ENCODE peak calls at places on chromosomes 13 and 19, in four cellular contexts. One of them, this sample, is unnamed.

GRCh38 chr13:80400164-80400767 is 59.3 kb upstream of the SPRY2 start:
- DNase-seq in stimulated activated CD8-positive, alpha-beta memory T cell treated with anti-CD3 and anti-CD28 coated beads, Interleukin-4, amount 100 ng/mL, for 24 hours: no peak
- DNase-seq in left ventricle myocardium inferior: no peak
- DNase-seq in NCI-H1092: no peak
- DNase-seq in this sample: no peak

GRCh38 chr19:46955114-46955812 is 64.4 kb upstream of the NPAS1 start:
- DNase-seq in stimulated activated CD8-positive, alpha-beta memory T cell treated with anti-CD3 and anti-CD28 coated beads, Interleukin-4, amount 100 ng/mL, for 24 hours: no peak
- DNase-seq in left ventricle myocardium inferior: no peak
- DNase-seq in NCI-H1092: no peak
- DNase-seq in this sample: no peak

GRCh38 chr13:106802917-106803316 is 235.0 kb upstream of the ARGLU1 start:
- DNase-seq in NCI-H1092: no peak
- DNase-seq in stimulated activated CD8-positive, alpha-beta memory T cell treated with anti-CD3 and anti-CD28 coated beads, Interleukin-4, amount 100 ng/mL, for 24 hours: no peak
- DNase-seq in left ventricle myocardium inferior: no peak
- DNase-seq in this sample: no peak

GRCh38 chr13:23579886-23580706 is 9.9 kb downstream of the TNFRSF19 start:
- DNase-seq in left ventricle myocardium inferior: no peak
- DNase-seq in NCI-H1092: no peak
- DNase-seq in stimulated activated CD8-positive, alpha-beta memory T cell treated with anti-CD3 and anti-CD28 coated beads, Interleukin-4, amount 100 ng/mL, for 24 hours: no peak
- DNase-seq in this sample: no peak

GRCh38 chr19:14054721-14055120 is 7.2 kb downstream of the PALM3 start:
- DNase-seq in stimulated activated CD8-positive, alpha-beta memory T cell treated with anti-CD3 and anti-CD28 coated beads, Interleukin-4, amount 100 ng/mL, for 24 hours: no peak
- DNase-seq in NCI-H1092: no peak
- DNase-seq in left ventricle myocardium inferior: no peak
- DNase-seq in this sample: no peak

GRCh38 chr19:45278087-45278486 is 27.0 kb downstream of the MARK4 start:
- DNase-seq in left ventricle myocardium inferior: no peak
- DNase-seq in NCI-H1092: no peak
- DNase-seq in stimulated activated CD8-positive, alpha-beta memory T cell treated with anti-CD3 and anti-CD28 coated beads, Interleukin-4, amount 100 ng/mL, for 24 hours: no peak
- DNase-seq in this sample: no peak

GRCh38 chr13:41054212-41054877 is 7.0 kb upstream of the WBP4 start:
- DNase-seq in NCI-H1092: no peak
- DNase-seq in stimulated activated CD8-positive, alpha-beta memory T cell treated with anti-CD3 and anti-CD28 coated beads, Interleukin-4, amount 100 ng/mL, for 24 hours: no peak
- DNase-seq in left ventricle myocardium inferior: no peak
- DNase-seq in this sample: no peak

GRCh38 chr19:46602392-46603194 is 1.5 kb downstream of the CALM3 start:
- DNase-seq in NCI-H1092: no peak
- DNase-seq in left ventricle myocardium inferior: no peak
- DNase-seq in stimulated activated CD8-positive, alpha-beta memory T cell treated with anti-CD3 and anti-CD28 coated beads, Interleukin-4, amount 100 ng/mL, for 24 hours: peak; percentile 58
- DNase-seq in this sample: no peak

GRCh38 chr13:40271931-40272775 is 394.3 kb downstream of the FOXO1 start:
- DNase-seq in stimulated activated CD8-positive, alpha-beta memory T cell treated with anti-CD3 and anti-CD28 coated beads, Interleukin-4, amount 100 ng/mL, for 24 hours: peak; percentile 31
- DNase-seq in left ventricle myocardium inferior: peak; percentile 67
- DNase-seq in NCI-H1092: no peak
- DNase-seq in this sample: no peak

GRCh38 chr13:78409172-78409571 is 194.2 kb downstream of the POU4F1 start:
- DNase-seq in left ventricle myocardium inferior: no peak
- DNase-seq in stimulated activated CD8-positive, alpha-beta memory T cell treated with anti-CD3 and anti-CD28 coated beads, Interleukin-4, amount 100 ng/mL, for 24 hours: no peak
- DNase-seq in NCI-H1092: no peak
- DNase-seq in this sample: no peak

GRCh38 chr19:5060591-5061339 is 91.9 kb downstream of the KDM4B start:
- DNase-seq in stimulated activated CD8-positive, alpha-beta memory T cell treated with anti-CD3 and anti-CD28 coated beads, Interleukin-4, amount 100 ng/mL, for 24 hours: no peak
- DNase-seq in left ventricle myocardium inferior: no peak
- DNase-seq in NCI-H1092: no peak
- DNase-seq in this sample: no peak

GRCh38 chr19:48637948-48638830 is 1.0 kb upstream of the DBP start:
- DNase-seq in NCI-H1092: peak; percentile 74
- DNase-seq in stimulated activated CD8-positive, alpha-beta memory T cell treated with anti-CD3 and anti-CD28 coated beads, Interleukin-4, amount 100 ng/mL, for 24 hours: peak; percentile 63
- DNase-seq in left ventricle myocardium inferior: peak; percentile 77
- DNase-seq in this sample: peak; percentile 96

GRCh38 chr19:23917856-23918255 is 3.2 kb downstream of the ZNF726 start:
- DNase-seq in stimulated activated CD8-positive, alpha-beta memory T cell treated with anti-CD3 and anti-CD28 coated beads, Interleukin-4, amount 100 ng/mL, for 24 hours: no peak
- DNase-seq in left ventricle myocardium inferior: no peak
- DNase-seq in NCI-H1092: no peak
- DNase-seq in this sample: no peak

GRCh38 chr19:38596057-38596981 is 21.4 kb downstream of the MAP4K1 start:
- DNase-seq in stimulated activated CD8-positive, alpha-beta memory T cell treated with anti-CD3 and anti-CD28 coated beads, Interleukin-4, amount 100 ng/mL, for 24 hours: no peak
- DNase-seq in NCI-H1092: no peak
- DNase-seq in left ventricle myocardium inferior: no peak
- DNase-seq in this sample: no peak

GRCh38 chr19:35901854-35902661 is at the start of gene HCST:
- DNase-seq in NCI-H1092: no peak
- DNase-seq in stimulated activated CD8-positive, alpha-beta memory T cell treated with anti-CD3 and anti-CD28 coated beads, Interleukin-4, amount 100 ng/mL, for 24 hours: no peak
- DNase-seq in left ventricle myocardium inferior: no peak
- DNase-seq in this sample: no peak

This sample was measured in NCI-H1436.